ENCODE peak calls at places on chromosome 14, in eight cellular contexts. O, Y, M, N, H, V, E and I are unnamed samples.

GRCh38 chr14:93059917-93060545 is 55.7 kb downstream of the ITPK1 start:
- DNase-seq in Y (no peak), E (peak), H (no peak), M (peak), O (peak), N (no peak), V (peak), I (no peak)

GRCh38 chr14:29643415-29644206 is 284.0 kb downstream of the PRKD1 start:
- DNase-seq in V (no peak), N (no peak), H (peak), M (peak), E (no peak), Y (no peak), O (no peak), I (no peak)

GRCh38 chr14:86936556-86936955 is 1056.4 kb downstream of the GALC start:
- DNase-seq in E (no peak), H (no peak), O (no peak), M (no peak), Y (no peak), V (no peak), N (no peak), I (no peak)

GRCh38 chr14:24367506-24368214 is at the start of gene NFATC4:
- DNase-seq in H (peak), M (peak), E (peak), N (peak), V (no peak), Y (peak), O (no peak), I (peak)

GRCh38 chr14:72961579-72962335 is 35.5 kb downstream of the DCAF4 start:
- DNase-seq in O (no peak), H (peak), M (peak), E (no peak), Y (no peak), N (no peak), V (no peak), I (no peak)

GRCh38 chr14:39988939-39989338 is 556.7 kb upstream of the FBXO33 start:
- DNase-seq in E (no peak), N (no peak), V (no peak), Y (no peak), H (peak), O (no peak), M (peak), I (no peak)

GRCh38 chr14:57871487-57872080 is 5.7 kb upstream of the SLC35F4 start:
- DNase-seq in O (no peak), V (no peak), Y (peak), E (peak), M (peak), N (peak), H (peak), I (no peak)

GRCh38 chr14:76581592-76581991 is 179.7 kb upstream of the VASH1 start:
- DNase-seq in M (no peak), O (no peak), N (no peak), V (no peak), Y (no peak), H (no peak), E (no peak), I (no peak)

GRCh38 chr14:20176330-20176729 is 14.4 kb upstream of the OR11G2 start:
- DNase-seq in E (no peak), O (no peak), H (no peak), M (no peak), Y (no peak), V (no peak), N (no peak), I (no peak)

GRCh38 chr14:100546051-100546443 is 41.2 kb downstream of the BEGAIN start:
- DNase-seq in V (no peak), N (no peak), E (no peak), H (no peak), O (no peak), Y (no peak), M (no peak), I (no peak)

DNA sequence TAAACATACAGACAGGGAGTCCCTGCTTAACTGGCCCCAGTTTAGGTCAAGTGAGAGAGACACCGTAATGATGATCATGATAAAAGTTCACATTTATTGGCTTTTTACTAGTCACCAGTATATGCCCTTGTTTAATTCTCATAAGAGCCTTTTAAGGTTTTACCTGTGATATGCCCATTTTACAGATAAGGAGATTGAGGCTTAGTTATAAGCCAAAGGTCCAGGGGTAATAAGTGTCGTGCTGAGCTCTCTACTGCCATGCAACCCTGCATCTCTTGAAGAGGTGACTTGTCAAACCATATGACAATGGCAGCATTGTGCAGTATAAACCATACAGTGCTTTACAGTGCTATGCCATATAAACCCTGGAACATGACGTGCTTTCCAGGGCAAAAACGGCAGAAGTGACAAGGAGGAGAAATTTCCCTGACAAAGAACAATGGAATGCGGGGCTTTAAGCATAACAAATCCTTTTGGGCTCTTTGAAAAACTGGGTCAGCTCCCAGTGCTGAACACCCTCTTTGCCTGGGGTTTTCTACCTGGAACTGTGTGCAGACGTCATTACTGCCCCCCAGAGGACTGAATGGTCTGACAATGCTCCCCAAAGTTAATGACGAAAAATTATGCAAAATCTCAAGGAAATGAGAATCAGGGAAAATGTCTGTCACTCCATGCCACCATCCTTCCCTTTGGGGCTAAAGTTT is 59.7 kb upstream of the C14orf132 start:
- DNase-seq in H (no peak), E (no peak), O (no peak), N (no peak), Y (no peak), M (no peak), V (no peak), I (no peak)
- TF ChIP-seq CTCF in H (no peak), E (no peak), O (no peak), N (peak), Y (no peak), M (no peak), V (peak), I (no peak)

DNA sequence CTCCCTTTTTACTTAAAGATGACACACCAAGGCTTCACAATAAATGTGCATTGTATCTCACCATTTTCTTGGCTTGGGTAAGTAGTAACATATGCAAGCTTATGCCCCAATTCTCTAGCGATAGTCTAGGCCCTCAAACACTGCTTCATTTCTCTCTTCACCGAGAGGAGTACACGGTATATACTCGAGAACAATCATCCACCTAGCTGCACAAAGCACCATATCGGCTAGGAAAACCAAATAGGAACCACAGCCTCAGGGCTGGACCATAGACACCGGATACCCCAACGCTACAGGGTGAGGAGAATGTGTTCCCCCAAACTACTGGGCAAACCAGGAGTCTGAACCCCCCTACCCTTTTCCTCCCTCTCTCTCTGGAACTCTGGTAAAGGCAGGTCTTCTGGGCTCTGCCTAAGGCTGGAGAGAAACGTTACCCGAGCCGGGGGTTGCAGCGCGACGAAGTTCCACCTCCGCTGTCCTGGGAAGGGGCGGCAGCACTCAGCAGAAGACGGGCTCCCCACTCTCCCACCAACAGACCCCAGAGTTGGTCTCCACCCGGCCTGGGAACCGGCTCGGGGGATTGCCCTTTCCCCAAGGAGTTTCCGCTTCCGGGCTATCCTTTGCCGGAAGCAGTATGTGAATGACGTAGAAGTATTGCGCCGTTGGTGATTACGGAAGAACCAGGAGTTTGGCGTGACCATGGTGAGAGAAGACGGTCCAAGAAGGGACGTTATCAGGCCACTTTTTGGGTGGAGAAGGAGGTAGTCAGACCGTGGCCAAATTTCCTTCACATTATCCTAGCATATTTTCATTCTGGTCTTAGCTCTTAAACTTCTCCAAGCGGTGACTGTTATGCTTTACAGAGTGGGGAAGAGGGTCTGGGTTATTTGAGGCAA is at the start of the genes AREL1 and FCF1:
- DNase-seq in V (peak), E (peak), O (peak), H (peak), Y (peak), M (peak), N (peak), I (peak)
- TF ChIP-seq CTCF in V (no peak), E (no peak), O (no peak), H (no peak), Y (no peak), M (no peak), N (no peak), I (no peak)

DNA sequence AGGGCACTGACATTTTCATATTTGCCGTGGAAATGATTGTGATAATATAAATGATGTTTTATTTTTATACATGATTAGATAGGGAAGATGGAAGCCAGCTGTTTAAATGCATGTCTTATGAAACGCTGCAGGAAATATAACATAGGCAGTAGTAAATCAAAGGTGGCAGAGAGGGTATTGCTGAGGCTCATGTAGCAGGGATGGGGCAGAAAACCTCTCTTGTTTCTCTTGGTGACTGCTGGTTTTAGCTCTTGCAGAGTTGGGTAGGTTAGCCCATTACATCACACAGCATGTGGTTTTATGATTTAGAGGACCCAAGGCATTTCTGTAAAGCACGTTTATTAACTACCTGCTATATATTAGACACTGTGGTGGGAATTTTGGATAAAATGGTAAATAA is 21.8 kb downstream of the NUBPL start:
- DNase-seq in Y (no peak), H (no peak), N (no peak), E (no peak), O (no peak), M (no peak), V (no peak), I (no peak)
- TF ChIP-seq CTCF in Y (no peak), H (no peak), N (no peak), E (no peak), O (no peak), M (no peak), V (no peak), I (no peak)

GRCh38 chr14:54775486-54776100 is 127.0 kb downstream of the GCH1 start:
- DNase-seq in N (no peak), H (no peak), V (no peak), M (no peak), O (no peak), E (no peak), Y (no peak), I (no peak)

GRCh38 chr14:54772451-54772881 is 130.2 kb downstream of the GCH1 start:
- DNase-seq in M (no peak), O (no peak), Y (no peak), H (peak), V (no peak), E (no peak), N (no peak), I (no peak)

GRCh38 chr14:54774824-54775223 is 127.8 kb downstream of the GCH1 start:
- DNase-seq in M (no peak), O (no peak), N (no peak), E (no peak), V (no peak), Y (no peak), H (no peak), I (no peak)

GRCh38 chr14:54771411-54772027 is 131.1 kb downstream of the GCH1 start:
- DNase-seq in Y (no peak), M (no peak), O (no peak), V (no peak), E (no peak), H (no peak), N (no peak), I (no peak)

DNA sequence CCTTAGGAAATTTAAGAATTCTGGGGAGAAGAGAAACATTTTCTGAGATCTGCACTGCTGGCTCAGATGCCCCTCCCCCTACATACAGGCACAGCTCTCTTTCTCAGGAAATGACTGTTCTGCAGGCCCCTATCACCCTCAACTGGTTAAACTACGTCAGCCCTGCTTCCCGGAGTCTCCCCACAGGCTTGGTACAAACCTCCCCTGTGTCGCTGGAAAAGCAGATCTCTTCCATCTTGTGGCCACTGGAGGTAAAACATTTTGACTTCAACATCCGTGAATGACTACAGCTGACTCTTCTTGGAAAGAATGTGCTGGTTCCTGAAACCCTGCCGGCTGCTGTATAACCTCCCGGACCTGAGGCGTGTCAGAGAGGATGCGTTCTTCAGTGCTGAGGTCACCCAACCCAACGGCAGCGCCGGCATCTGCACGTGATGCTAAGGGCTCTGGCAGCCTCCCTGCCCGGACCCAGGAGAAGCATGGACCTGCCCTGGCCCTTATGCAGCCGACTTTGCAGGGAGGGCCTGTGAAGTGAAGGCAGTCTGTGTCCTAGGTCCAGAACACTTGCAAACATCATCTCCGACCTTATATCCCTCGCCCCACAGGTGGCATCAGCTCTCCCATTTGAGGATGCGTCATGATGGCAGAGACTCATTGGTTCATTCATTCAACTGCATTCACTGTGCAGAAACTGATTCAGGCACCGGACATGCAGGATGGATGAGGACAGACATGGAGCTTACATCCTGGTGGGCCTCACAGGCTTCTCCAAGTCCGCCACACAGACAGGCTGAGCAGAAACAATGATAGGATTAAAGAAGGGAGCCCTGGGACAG is 129.2 kb downstream of the GCH1 start:
- DNase-seq in N (peak), E (peak), O (peak), H (peak), V (peak), M (peak), Y (peak), I (peak)
- TF ChIP-seq CTCF in N (peak), E (peak), O (peak), H (peak), V (peak), M (peak), Y (peak), I (peak)

GRCh38 chr14:103607039-103607668 is 21.9 kb upstream of the KLC1 start:
- DNase-seq in H (peak), O (peak), V (peak), N (peak), E (peak), M (peak), Y (peak), I (no peak)
- TF ChIP-seq CTCF in H (peak), O (no peak), V (peak), N (peak), E (no peak), M (no peak), Y (peak), I (peak)

GRCh38 chr14:34498684-34499412 is 36.8 kb upstream of the SPTSSA start:
- DNase-seq in M (peak), V (no peak), Y (no peak), H (peak), N (peak), E (no peak), O (no peak), I (no peak)
- TF ChIP-seq CTCF in M (peak), V (peak), Y (peak), H (peak), N (peak), E (no peak), O (peak), I (no peak)

GRCh38 chr14:69553221-69553620 is 21.4 kb downstream of the CCDC177 start:
- DNase-seq in V (no peak), H (peak), E (no peak), Y (peak), M (peak), N (no peak), O (no peak), I (no peak)
- TF ChIP-seq CTCF in V (no peak), H (no peak), E (no peak), Y (no peak), M (no peak), N (no peak), O (no peak), I (no peak)

DNA sequence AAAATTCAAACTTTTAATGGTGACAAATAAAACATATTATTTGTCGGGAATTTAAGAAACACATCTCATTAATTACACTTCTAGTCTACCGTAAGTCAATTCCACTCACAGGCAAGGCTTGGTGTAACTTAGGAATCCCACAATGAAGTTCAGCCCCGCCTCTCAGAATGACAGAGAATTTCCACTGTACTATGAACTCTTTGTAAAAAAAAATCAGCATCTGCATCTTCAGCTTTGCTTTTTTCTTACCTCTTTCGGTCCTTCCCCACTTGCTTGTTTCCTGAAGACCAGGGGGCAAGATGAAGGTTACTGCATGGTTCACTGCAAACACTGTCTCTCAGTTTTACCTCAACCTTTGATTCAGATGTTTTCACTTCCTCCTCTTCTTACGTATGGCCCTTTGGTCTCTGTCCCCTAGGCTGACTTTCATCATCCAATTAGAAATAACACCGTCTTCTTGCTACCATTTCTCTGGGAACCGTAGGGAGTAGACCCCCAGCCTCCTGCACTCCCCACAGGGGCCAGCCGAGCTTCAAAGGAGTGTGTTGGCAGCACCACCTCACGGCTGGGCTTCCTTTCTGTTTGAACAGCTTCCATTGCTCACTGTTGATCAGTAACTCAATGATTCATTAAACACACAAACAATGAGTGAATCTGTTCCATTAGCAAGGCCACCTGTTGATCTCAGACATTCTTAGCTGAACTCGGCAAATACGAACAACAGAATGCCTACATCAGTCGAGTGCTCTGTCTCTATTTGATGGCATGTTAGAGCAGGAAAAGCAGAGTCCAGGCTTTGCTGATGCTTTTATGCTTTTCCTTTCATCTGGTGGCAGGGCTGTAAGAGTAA is 343.0 kb downstream of the BMP4 start:
- DNase-seq in Y (no peak), M (peak), H (peak), V (peak), N (no peak), O (no peak), E (no peak), I (no peak)
- TF ChIP-seq CTCF in Y (no peak), M (no peak), H (no peak), V (no peak), N (no peak), O (no peak), E (no peak), I (no peak)

DNA sequence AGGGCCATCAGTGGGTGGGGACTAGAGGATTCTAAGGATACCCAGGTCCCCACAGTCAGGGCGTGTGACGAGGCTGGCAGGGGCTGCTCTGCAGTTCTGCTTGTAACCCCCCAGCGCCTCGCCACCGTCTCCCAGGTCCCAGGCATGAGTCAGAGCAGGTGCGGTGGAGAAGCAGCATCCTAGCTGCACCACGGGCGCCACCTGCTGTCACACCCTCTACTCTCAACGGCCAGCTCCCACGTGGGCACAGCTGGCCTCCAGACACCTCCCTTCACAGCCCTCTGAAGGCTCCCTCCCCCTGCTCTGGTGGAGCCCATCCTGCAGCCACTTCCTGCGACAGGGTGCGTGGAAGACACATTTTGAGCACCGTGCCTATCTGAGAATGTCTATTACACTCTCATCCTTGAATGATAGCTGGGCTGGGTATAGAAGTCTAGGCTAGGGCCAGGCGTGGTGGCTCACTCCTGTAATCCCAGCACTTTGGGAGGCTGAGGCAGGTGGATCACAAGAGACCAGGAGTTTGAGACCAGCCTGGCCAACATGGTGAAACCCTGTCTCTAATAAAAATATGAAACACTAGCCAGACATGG is 6.9 kb upstream of the NUDT14 start:
- DNase-seq in H (no peak), E (no peak), V (no peak), Y (no peak), M (peak), N (no peak), O (no peak), I (no peak)
- TF ChIP-seq CTCF in H (no peak), E (no peak), V (no peak), Y (no peak), M (no peak), N (no peak), O (peak), I (no peak)